ENCODE peak calls at places on chromosomes 6 and 20, in four cellular contexts. C is anterior cingulate cortex, X is mucosa of descending colon, E is H7. K is an unnamed sample.
A peak's percentile ranks its signal among the peaks of the same experiment; 100 is the strongest.

GRCh38 chr6:151493495-151494234 is at the start of gene CCDC170:
- DNase-seq in C (peak; percentile 35), X (peak; percentile 58), E (peak; percentile 83), K (no peak)

GRCh38 chr6:14838041-14838596 is 407.8 kb upstream of the JARID2 start:
- DNase-seq in C (no peak), X (no peak), E (no peak), K (no peak)

GRCh38 chr6:169960531-169960890 is 209.1 kb downstream of the ERMARD start:
- DNase-seq in C (no peak), X (no peak), E (peak; percentile 40), K (no peak)

GRCh38 chr6:37175332-37176267 is 5.6 kb downstream of the PIM1 start:
- DNase-seq in C (no peak), X (no peak), E (no peak), K (no peak)

GRCh38 chr6:131766631-131767030 is 41.2 kb upstream of the ENPP1 start:
- DNase-seq in C (no peak), X (no peak), E (no peak), K (no peak)

GRCh38 chr6:129141499-129141898 is 258.6 kb downstream of the LAMA2 start:
- DNase-seq in C (no peak), X (no peak), E (no peak), K (no peak)

GRCh38 chr6:148550569-148550968 is 196.3 kb upstream of the UST start:
- DNase-seq in C (no peak), X (no peak), E (no peak), K (no peak)

GRCh38 chr6:156729248-156729647 is 47.9 kb upstream of the ARID1B start:
- DNase-seq in C (no peak), X (no peak), E (no peak), K (no peak)

GRCh38 chr6:31652925-31653724 is 664 bp upstream of the BAG6 start:
- DNase-seq in C (peak; percentile 71), X (peak; percentile 88), E (peak; percentile 95), K (no peak)

GRCh38 chr20:2610941-2611720 is 41.3 kb upstream of the NOP56 start:
- DNase-seq in C (no peak), X (no peak), E (no peak), K (no peak)

GRCh38 chr20:59020938-59021551 is 1.8 kb downstream of the TUBB1 start:
- DNase-seq in C (no peak), X (no peak), E (peak; percentile 18), K (no peak)

GRCh38 chr20:47740225-47741184 is 44.8 kb downstream of the SULF2 start:
- DNase-seq in C (no peak), X (peak; percentile 66), E (peak; percentile 85), K (no peak)

GRCh38 chr6:80610821-80611220 is 504.4 kb downstream of the BCKDHB start:
- DNase-seq in C (no peak), X (no peak), E (no peak), K (no peak)

GRCh38 chr20:50292324-50293243 is 102.0 kb downstream of the CEBPB start:
- DNase-seq in C (peak; percentile 55), X (peak; percentile 91), E (peak; percentile 81), K (no peak)

GRCh38 chr6:166318649-166319600 is 10.7 kb upstream of the PRR18 start:
- DNase-seq in C (no peak), X (no peak), E (no peak), K (no peak)